ENCODE peak calls at places on chromosomes 1 and 21, in nine cellular contexts. C is EL; L is mesothelial cell of epicardium; E is type B pancreatic cell; R is putamen; J is aorta; X is activated T-helper 9 cell treated with anti-CD3 and anti-CD28 coated beads, Interleukin-2, amount 50 U/mL, for 16 hours; S is A549; Z is heart right ventricle. G is an unnamed sample.

GRCh38 chr1:206674745-206675175 is 9.9 kb upstream of the MAPKAPK2 start:
- DNase-seq in R (no peak), L (no peak), Z (peak; percentile 38), X (no peak), J (peak; percentile 86), S (peak; percentile 46), E (no peak), C (peak; percentile 99), G (no peak)

GRCh38 chr1:115671176-115672062 is 29.6 kb downstream of the VANGL1 start:
- DNase-seq in Z (no peak), R (no peak), C (no peak), L (no peak), J (no peak), X (no peak), E (no peak), S (peak; percentile 20), G (no peak)

GRCh38 chr1:213374369-213374768 is 323.3 kb downstream of the RPS6KC1 start:
- DNase-seq in J (peak; percentile 88), X (peak; percentile 5), R (peak; percentile 67), S (peak; percentile 76), L (peak; percentile 84), Z (peak; percentile 65), C (peak; percentile 50), E (no peak), G (peak; percentile 70)

GRCh38 chr1:46333300-46334029 is 7.1 kb upstream of the NSUN4 start:
- DNase-seq in X (no peak), R (no peak), J (peak; percentile 9), S (peak; percentile 45), C (peak; percentile 44), E (no peak), Z (no peak), L (no peak), G (no peak)

GRCh38 chr21:28704746-28705145 is 287.9 kb downstream of the LTN1 start:
- DNase-seq in E (no peak), R (no peak), J (no peak), X (no peak), S (no peak), L (no peak), Z (peak; percentile 14), C (no peak), G (no peak)

GRCh38 chr1:229030642-229031390 is 240.1 kb upstream of the RAB4A start:
- DNase-seq in E (no peak), J (no peak), L (no peak), S (no peak), Z (no peak), R (no peak), X (no peak), C (no peak), G (no peak)

GRCh38 chr1:202616355-202616910 is 93.8 kb downstream of the SYT2 start:
- DNase-seq in Z (no peak), C (no peak), E (no peak), L (no peak), R (no peak), X (no peak), J (peak; percentile 58), S (no peak), G (no peak)

GRCh38 chr1:183566026-183566425 is 24.2 kb downstream of the NCF2 start:
- DNase-seq in L (no peak), E (no peak), C (no peak), J (no peak), R (no peak), X (no peak), Z (no peak), S (no peak), G (no peak)

GRCh38 chr1:112704908-112705627 is 1.9 kb downstream of the RHOC start:
- DNase-seq in R (peak; percentile 69), L (peak; percentile 77), C (peak; percentile 99), J (peak; percentile 91), S (peak; percentile 84), Z (peak; percentile 85), E (peak; percentile 81), X (no peak), G (peak; percentile 74)

GRCh38 chr1:119115301-119115700 is 25.2 kb downstream of the WARS2 start:
- DNase-seq in X (no peak), C (no peak), Z (no peak), L (no peak), J (no peak), R (no peak), S (no peak), E (no peak), G (no peak)

GRCh38 chr1:215132156-215132555 is 49.6 kb downstream of the KCNK2 start:
- DNase-seq in C (peak; percentile 13), L (no peak), Z (no peak), J (no peak), S (no peak), X (no peak), E (no peak), R (no peak), G (no peak)

GRCh38 chr1:176619261-176619660 is 156.3 kb downstream of the PAPPA2 start:
- DNase-seq in X (no peak), S (no peak), J (no peak), Z (no peak), E (no peak), L (no peak), C (no peak), R (no peak), G (no peak)

GRCh38 chr1:60965280-60965854 is 117.0 kb upstream of the NFIA start:
- DNase-seq in X (no peak), C (no peak), R (no peak), S (no peak), E (no peak), Z (no peak), J (no peak), L (no peak), G (no peak)

GRCh38 chr1:38246955-38247952 is 200.7 kb upstream of the POU3F1 start:
- DNase-seq in R (no peak), X (no peak), J (no peak), L (no peak), C (peak; percentile 58), Z (no peak), E (no peak), S (no peak), G (peak; percentile 60)

GRCh38 chr21:40567511-40567910 is 279.4 kb downstream of the DSCAM start:
- DNase-seq in J (no peak), E (no peak), X (no peak), S (no peak), R (no peak), L (no peak), C (no peak), Z (no peak), G (no peak)

GRCh38 chr1:156100205-156100995 is 14.1 kb upstream of the LMNA start:
- DNase-seq in E (no peak), X (no peak), L (no peak), S (no peak), R (no peak), J (no peak), Z (no peak), C (no peak), G (no peak)

GRCh38 chr1:77900687-77901293 is 12.4 kb downstream of the NEXN start:
- DNase-seq in C (peak; percentile 62), R (peak; percentile 41), Z (no peak), J (no peak), X (no peak), L (no peak), S (peak; percentile 18), E (no peak), G (no peak)

GRCh38 chr1:43049487-43049886 is 90.8 kb upstream of the SLC2A1 start:
- DNase-seq in Z (no peak), L (no peak), X (no peak), E (no peak), R (no peak), C (peak; percentile 28), J (no peak), S (no peak), G (no peak)

GRCh38 chr1:184025242-184025675 is 12.3 kb downstream of the COLGALT2 start:
- DNase-seq in R (peak; percentile 70), C (peak; percentile 66), Z (no peak), L (no peak), E (no peak), J (no peak), S (no peak), X (no peak), G (no peak)

GRCh38 chr1:2530501-2531361 is 668 bp upstream of the HES5 start:
- DNase-seq in X (no peak), R (no peak), J (no peak), C (no peak), S (no peak), L (no peak), E (no peak), Z (no peak), G (no peak)

GRCh38 chr1:12114916-12115315 is 51.8 kb downstream of the TNFRSF8 start:
- DNase-seq in X (no peak), C (no peak), L (no peak), S (no peak), E (no peak), R (no peak), J (peak; percentile 19), Z (no peak), G (no peak)

GRCh38 chr1:206693592-206693991 is 8.9 kb downstream of the MAPKAPK2 start:
- DNase-seq in X (no peak), S (no peak), E (no peak), C (peak; percentile 62), R (no peak), Z (peak; percentile 31), J (peak; percentile 84), L (no peak), G (peak; percentile 79)

GRCh38 chr1:194873328-194873923 is 1687.0 kb upstream of the B3GALT2 start:
- DNase-seq in C (peak; percentile 38), Z (no peak), S (peak; percentile 10), R (no peak), X (no peak), E (no peak), L (no peak), J (no peak), G (no peak)

GRCh38 chr21:45747802-45748445 is 104.4 kb downstream of the PCBP3 start:
- DNase-seq in J (peak; percentile 68), X (no peak), Z (no peak), C (peak; percentile 60), R (peak; percentile 42), E (no peak), S (peak; percentile 38), L (no peak), G (no peak)

GRCh38 chr1:157137051-157137772 is 983 bp downstream of the ETV3 start:
- DNase-seq in Z (no peak), R (no peak), J (no peak), C (peak; percentile 42), X (no peak), S (peak; percentile 31), E (no peak), L (no peak), G (no peak)

GRCh38 chr1:12422488-12422887 is 192.7 kb downstream of the VPS13D start:
- DNase-seq in R (no peak), L (no peak), E (no peak), Z (no peak), J (no peak), C (no peak), S (no peak), X (no peak), G (no peak)

GRCh38 chr1:199243423-199244061 is 604.7 kb downstream of the PTPRC start:
- DNase-seq in C (peak; percentile 56), X (peak; percentile 56), R (peak; percentile 60), Z (peak; percentile 50), E (no peak), S (peak; percentile 3), L (no peak), J (peak; percentile 76), G (peak; percentile 59)

GRCh38 chr1:51541313-51542050 is 22.4 kb upstream of the EPS15 start:
- DNase-seq in S (no peak), R (no peak), Z (no peak), C (peak; percentile 58), J (no peak), L (no peak), E (no peak), X (no peak), G (no peak)

GRCh38 chr1:22110016-22110415 is 32.9 kb downstream of the WNT4 start:
- DNase-seq in R (no peak), Z (no peak), E (no peak), C (no peak), X (no peak), S (no peak), L (no peak), J (no peak), G (no peak)

GRCh38 chr21:32457360-32457840 is 44.9 kb downstream of the EVA1C start:
- DNase-seq in X (no peak), Z (peak; percentile 36), J (peak; percentile 82), E (no peak), S (no peak), C (peak; percentile 33), L (no peak), R (no peak), G (peak; percentile 68)

GRCh38 chr1:21869620-21870121 is 57.6 kb downstream of the LDLRAD2 start:
- DNase-seq in Z (peak; percentile 70), R (peak; percentile 50), S (peak; percentile 83), C (peak; percentile 97), J (peak; percentile 95), L (no peak), X (no peak), E (no peak), G (peak; percentile 51)